ENCODE peak calls at places on chromosomes 7 and 10, in six cellular contexts. E is HepG2, O is GM12891, A is K562, X is H1, Z is GM12878. M is an unnamed sample.

GRCh38 chr7:149161241-149161848 is 14.1 kb downstream of the ZNF398 start:
- DNase-seq in E (no peak), O (no peak), X (no peak), A (no peak), Z (no peak), M (no peak)

GRCh38 chr10:28676297-28676967 is 889 bp upstream of the BAMBI start:
- DNase-seq in O (no peak), A (no peak), X (peak), Z (no peak), E (no peak), M (no peak)

GRCh38 chr10:36446873-36447272 is 678.5 kb upstream of the ANKRD30A start:
- DNase-seq in O (no peak), Z (no peak), A (no peak), X (no peak), E (no peak), M (no peak)

GRCh38 chr7:159013181-159013690 is 131.4 kb downstream of the VIPR2 start:
- DNase-seq in O (no peak), A (no peak), Z (no peak), X (no peak), E (no peak), M (no peak)

GRCh38 chr10:10794776-10795175 is 222.9 kb upstream of the CELF2 start:
- DNase-seq in X (no peak), E (no peak), Z (no peak), A (no peak), O (no peak), M (no peak)

GRCh38 chr10:130169136-130169888 is 33.1 kb downstream of the GLRX3 start:
- DNase-seq in X (no peak), O (no peak), Z (no peak), E (no peak), A (no peak), M (no peak)

GRCh38 chr10:129704786-129705525 is 237.9 kb downstream of the MGMT start:
- DNase-seq in A (no peak), X (no peak), O (no peak), E (no peak), Z (no peak), M (no peak)

GRCh38 chr10:29332061-29332760 is 43.3 kb downstream of the LYZL1 start:
- DNase-seq in Z (no peak), A (no peak), O (no peak), E (no peak), X (no peak), M (no peak)

GRCh38 chr7:13188236-13188635 is 500.8 kb downstream of the ARL4A start:
- DNase-seq in X (no peak), Z (no peak), A (no peak), E (no peak), O (no peak), M (no peak)

GRCh38 chr10:17425584-17426262 is 28.7 kb downstream of the ST8SIA6 start:
- DNase-seq in A (peak), E (no peak), O (no peak), X (peak), Z (no peak), M (no peak)

GRCh38 chr10:119817991-119818888 is 54.4 kb downstream of the MCMBP start:
- DNase-seq in A (no peak), X (peak), Z (no peak), O (no peak), E (no peak), M (no peak)

GRCh38 chr10:74320026-74320425 is 169.0 kb downstream of the ADK start:
- DNase-seq in X (no peak), E (no peak), A (no peak), Z (no peak), O (no peak), M (no peak)

GRCh38 chr10:15589109-15589508 is 130.6 kb downstream of the ITGA8 start:
- DNase-seq in Z (no peak), X (no peak), O (no peak), E (no peak), A (no peak), M (no peak)

GRCh38 chr10:33697016-33697415 is 362.5 kb upstream of the NRP1 start:
- DNase-seq in O (no peak), A (no peak), X (no peak), Z (no peak), E (no peak), M (no peak)

GRCh38 chr7:155802291-155802690 is 10.0 kb downstream of the SHH start:
- DNase-seq in A (no peak), Z (no peak), X (no peak), E (no peak), O (no peak), M (no peak)

GRCh38 chr10:66671064-66671463 is 254.8 kb upstream of the LRRTM3 start:
- DNase-seq in Z (no peak), A (no peak), O (no peak), X (no peak), E (no peak), M (no peak)

GRCh38 chr10:110200518-110200917 is 6.9 kb upstream of the MXI1 start:
- DNase-seq in O (no peak), X (no peak), E (no peak), A (no peak), Z (no peak), M (no peak)

GRCh38 chr7:112669306-112669705 is 120.9 kb downstream of the TMEM168 start:
- DNase-seq in A (no peak), Z (no peak), E (no peak), O (no peak), X (no peak), M (no peak)

GRCh38 chr7:141074162-141074989 is 512 bp downstream of the TMEM178B start:
- DNase-seq in X (peak), A (no peak), O (peak), E (no peak), Z (no peak), M (no peak)

GRCh38 chr10:99234067-99234738 is 1.4 kb downstream of the HPSE2 start:
- DNase-seq in X (peak), E (no peak), Z (peak), A (no peak), O (peak), M (peak)

GRCh38 chr7:80517177-80517804 is 5.4 kb upstream of the GNAT3 start:
- DNase-seq in O (no peak), A (no peak), E (no peak), X (no peak), Z (no peak), M (no peak)

GRCh38 chr7:66047426-66047825 is 28.2 kb upstream of the ASL start:
- DNase-seq in E (no peak), Z (no peak), A (no peak), X (no peak), O (no peak), M (no peak)

GRCh38 chr7:44177570-44178131 is 11.6 kb downstream of the GCK start:
- DNase-seq in Z (no peak), O (no peak), X (no peak), A (no peak), E (no peak), M (no peak)

GRCh38 chr7:64685741-64686140 is 19.8 kb downstream of the ZNF107 start:
- DNase-seq in E (no peak), A (no peak), X (no peak), O (no peak), Z (no peak), M (no peak)

GRCh38 chr10:29806350-29806788 is 171.6 kb upstream of the SVIL start:
- DNase-seq in A (no peak), E (no peak), Z (no peak), O (no peak), X (no peak), M (no peak)

GRCh38 chr10:125096371-125096770 is 64.0 kb downstream of the CTBP2 start:
- DNase-seq in X (no peak), E (no peak), Z (no peak), A (no peak), O (no peak), M (no peak)

GRCh38 chr7:2217716-2218443 is 14.9 kb downstream of the MAD1L1 start:
- DNase-seq in Z (no peak), E (no peak), X (no peak), O (no peak), A (no peak), M (no peak)

GRCh38 chr7:1368682-1369571 is 90.3 kb downstream of the MICALL2 start:
- DNase-seq in E (peak), A (peak), X (peak), Z (no peak), O (peak), M (peak)

GRCh38 chr10:91140995-91141549 is 79.4 kb upstream of the PCGF5 start:
- DNase-seq in O (no peak), A (no peak), Z (no peak), X (no peak), E (no peak), M (no peak)

GRCh38 chr7:50775826-50776225 is 6.9 kb downstream of the GRB10 start:
- DNase-seq in O (no peak), A (no peak), Z (no peak), E (no peak), X (no peak), M (no peak)

GRCh38 chr7:129168219-129168991 is 20.0 kb upstream of the SMO start:
- DNase-seq in X (peak), O (no peak), E (no peak), Z (no peak), A (peak), M (no peak)

GRCh38 chr10:131207584-131208532 is 103.7 kb downstream of the TCERG1L start:
- DNase-seq in Z (no peak), E (no peak), X (peak), A (no peak), O (no peak), M (no peak)

GRCh38 chr7:85021090-85021704 is 165.7 kb downstream of the SEMA3D start:
- DNase-seq in Z (no peak), E (no peak), X (no peak), A (no peak), O (no peak), M (no peak)

GRCh38 chr10:77859865-77860282 is 66.7 kb downstream of the DLG5 start:
- DNase-seq in X (no peak), O (no peak), A (no peak), Z (no peak), E (no peak), M (no peak)

GRCh38 chr10:15787426-15787825 is 67.7 kb upstream of the ITGA8 start:
- DNase-seq in A (no peak), Z (no peak), E (no peak), O (no peak), X (no peak), M (no peak)

GRCh38 chr10:92691591-92692084 is 1.9 kb downstream of the HHEX start:
- DNase-seq in Z (no peak), A (peak), X (no peak), O (no peak), E (no peak), M (no peak)

GRCh38 chr10:92688927-92689662 is 660 bp upstream of the HHEX start:
- DNase-seq in Z (no peak), A (peak), O (no peak), E (peak), X (peak), M (no peak)

GRCh38 chr10:92689663-92690210 is at the start of gene HHEX:
- DNase-seq in Z (no peak), O (peak), E (peak), A (peak), X (no peak), M (peak)

GRCh38 chr10:92691042-92691590 is 1.4 kb downstream of the HHEX start:
- DNase-seq in E (no peak), A (no peak), O (no peak), Z (no peak), X (peak), M (no peak)

GRCh38 chr10:92690211-92691041 is 671 bp downstream of the HHEX start:
- DNase-seq in X (peak), O (no peak), E (no peak), A (peak), Z (no peak), M (no peak)
- TF ChIP-seq TAF1 in X (no peak), O (no peak), E (peak), A (no peak), Z (no peak), M (no peak)

DNA sequence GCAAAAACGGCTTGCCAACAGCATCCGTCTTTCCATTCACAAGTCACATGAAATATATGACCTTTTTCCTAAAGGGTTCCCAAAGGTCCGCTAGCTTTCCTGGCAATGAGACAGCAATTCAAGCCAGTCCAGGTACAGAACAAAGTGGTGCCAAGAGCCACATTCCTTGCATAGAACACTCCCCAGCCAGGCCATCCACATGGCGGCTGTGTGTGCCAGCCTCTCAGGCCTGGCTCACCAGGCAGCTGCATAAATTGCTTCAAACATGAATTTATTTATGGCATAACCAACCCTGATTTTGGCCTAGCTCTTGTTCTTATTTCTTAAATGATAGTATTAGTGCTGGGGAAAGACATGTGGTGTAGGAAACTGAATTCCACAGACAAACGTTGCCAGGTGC is 63.7 kb upstream of the CREB5 start:
- DNase-seq in X (no peak), O (no peak), E (no peak), A (no peak), Z (no peak), M (no peak)
- TF ChIP-seq POLR2AphosphoS5 in X (no peak), O (no peak), E (no peak), A (no peak), Z (no peak), M (no peak)

DNA sequence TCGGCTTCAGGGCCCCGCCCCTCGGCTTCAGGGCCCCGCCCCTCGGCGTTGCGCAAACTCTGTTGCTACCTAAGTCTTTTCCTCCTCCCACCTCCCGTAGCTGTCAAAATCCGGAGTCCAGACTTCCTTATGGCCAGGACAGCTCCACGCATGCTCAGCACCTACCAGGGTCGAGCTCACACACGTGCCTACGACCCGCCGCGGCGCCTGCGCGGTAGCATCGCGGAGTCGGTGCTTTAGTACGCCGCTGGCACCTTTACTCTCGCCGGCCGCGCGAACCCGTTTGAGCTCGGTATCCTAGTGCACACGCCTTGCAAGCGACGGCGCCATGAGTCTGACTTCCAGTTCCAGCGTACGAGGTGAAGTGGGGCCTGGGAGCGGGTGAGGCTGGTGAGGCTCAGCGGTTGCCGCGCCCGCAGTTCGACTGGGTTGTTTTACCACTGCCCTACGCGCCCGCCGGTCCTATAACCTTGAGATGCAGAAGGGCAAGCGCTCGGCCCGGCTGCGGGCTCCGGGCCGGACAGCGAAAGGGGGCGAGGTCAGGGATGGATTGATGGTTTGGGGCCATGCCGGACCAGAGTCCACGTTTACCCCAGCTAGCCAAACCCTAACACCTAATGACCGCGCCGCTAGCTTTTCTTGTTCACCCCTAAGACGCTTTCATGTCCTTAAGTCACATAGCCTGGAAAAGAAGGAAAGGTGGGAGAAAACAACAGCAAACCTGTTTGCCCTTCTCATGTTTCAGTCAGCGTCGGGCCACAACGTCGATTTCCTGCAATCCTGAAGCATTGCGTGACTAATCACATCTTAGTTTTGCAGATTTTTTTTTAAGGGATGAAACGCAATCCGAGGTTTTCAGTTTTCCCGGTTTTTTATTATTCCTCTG is at the start of gene CISD1:
- DNase-seq in X (peak), Z (peak), A (peak), O (peak), E (peak), M (peak)
- TF ChIP-seq POLR2A in X (no peak), Z (peak), A (peak), O (peak), E (peak), M (peak)

GRCh38 chr7:105810556-105810955 is 65.8 kb downstream of the ATXN7L1 start:
- DNase-seq in O (no peak), X (no peak), E (no peak), A (no peak), Z (no peak), M (no peak)

GRCh38 chr7:105808209-105808608 is 68.2 kb downstream of the ATXN7L1 start:
- DNase-seq in E (no peak), Z (no peak), O (no peak), X (no peak), A (no peak), M (no peak)

GRCh38 chr7:105806592-105807266 is 69.7 kb downstream of the ATXN7L1 start:
- DNase-seq in A (no peak), E (no peak), X (no peak), O (peak), Z (peak), M (peak)

GRCh38 chr7:105807363-105807762 is 69.0 kb downstream of the ATXN7L1 start:
- DNase-seq in A (no peak), O (no peak), E (no peak), X (no peak), Z (no peak), M (no peak)

GRCh38 chr7:105808703-105809590 is 67.5 kb downstream of the ATXN7L1 start:
- DNase-seq in E (no peak), A (no peak), O (peak), Z (peak), X (no peak), M (peak)
- TF ChIP-seq TAF1 in E (no peak), A (no peak), O (no peak), Z (peak), X (no peak), M (no peak)

DNA sequence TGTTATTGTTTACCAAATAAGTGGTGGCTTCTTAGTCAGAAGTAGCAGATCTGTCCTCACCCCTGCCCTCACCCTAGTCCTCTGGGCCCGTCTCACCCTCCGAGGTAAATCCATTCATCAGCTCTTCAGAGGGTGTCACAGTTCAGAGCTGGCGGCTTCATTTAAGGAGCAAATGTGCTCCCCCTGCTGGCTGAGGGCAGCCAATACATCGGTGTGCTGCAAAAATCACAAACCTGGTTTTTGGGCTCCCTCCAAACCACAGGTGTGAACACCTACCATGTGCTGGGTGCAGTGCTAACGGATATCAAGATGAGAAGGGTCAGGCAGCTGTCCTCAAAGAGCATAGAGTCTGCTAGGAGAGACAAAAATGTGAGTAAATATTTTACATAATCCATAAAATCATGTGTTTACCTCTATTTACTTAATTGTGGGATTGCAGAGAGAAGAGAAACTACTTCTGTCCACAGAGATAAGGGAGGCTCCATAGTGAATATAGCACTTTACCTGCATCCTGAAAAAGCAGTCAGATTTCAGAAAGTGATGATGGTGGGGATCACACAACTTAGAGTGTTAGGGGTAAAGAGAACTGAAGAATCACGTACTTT is 15.5 kb upstream of the CRTAC1 start:
- DNase-seq in X (peak), O (no peak), E (peak), A (peak), Z (no peak), M (no peak)
- TF ChIP-seq POLR2AphosphoS5 in X (no peak), O (no peak), E (no peak), A (no peak), Z (no peak), M (no peak)

M was measured in GM12892.